ENCODE peak calls at places on chromosomes 16 and 17, in six cellular contexts. J is ACHN, D is T-helper 22 cell, M is NCI-H2029, U is left ventricle myocardium inferior, B is GM13977. F is an unnamed sample.

GRCh38 chr17:17042851-17043667 is 802 bp downstream of the MPRIP start:
- DNase-seq in J (peak), U (no peak), M (no peak), B (no peak), D (peak), F (no peak)

GRCh38 chr16:73000907-73001521 is 46.9 kb downstream of the ZFHX3 start:
- DNase-seq in U (no peak), M (no peak), B (no peak), J (no peak), D (no peak), F (no peak)

GRCh38 chr16:53232826-53233529 is 178.2 kb downstream of the CHD9 start:
- DNase-seq in U (no peak), M (no peak), D (no peak), J (no peak), B (no peak), F (no peak)

GRCh38 chr17:72529386-72529785 is 408.6 kb downstream of the SOX9 start:
- DNase-seq in D (no peak), U (no peak), J (no peak), B (no peak), M (peak), F (no peak)

GRCh38 chr17:72706396-72706981 is 386.0 kb downstream of the SLC39A11 start:
- DNase-seq in D (no peak), M (no peak), J (no peak), B (no peak), U (no peak), F (no peak)

GRCh38 chr17:1186214-1186820 is 6.5 kb upstream of the ABR start:
- DNase-seq in M (no peak), D (no peak), B (no peak), U (no peak), J (peak), F (no peak)

GRCh38 chr17:71777048-71777638 is 343.7 kb upstream of the SOX9 start:
- DNase-seq in D (no peak), M (no peak), U (no peak), B (no peak), J (no peak), F (peak)

GRCh38 chr17:15279011-15279477 is 13.9 kb upstream of the PMP22 start:
- DNase-seq in B (no peak), J (peak), D (no peak), U (no peak), M (no peak), F (no peak)

GRCh38 chr17:47172698-47173565 is 16.2 kb downstream of the CDC27 start:
- DNase-seq in D (no peak), J (no peak), M (no peak), B (no peak), U (no peak), F (no peak)

GRCh38 chr16:5438591-5438990 is 341.0 kb upstream of the EEF2KMT start:
- DNase-seq in J (no peak), B (no peak), U (no peak), D (no peak), M (no peak), F (peak)

GRCh38 chr17:74815671-74816370 is 39.7 kb upstream of the NAT9 start:
- DNase-seq in D (no peak), J (peak), M (no peak), B (no peak), U (no peak), F (peak)

GRCh38 chr17:81110488-81111040 is 54.7 kb upstream of the PVALEF start:
- DNase-seq in B (no peak), D (no peak), J (no peak), M (no peak), U (no peak), F (no peak)

GRCh38 chr16:72963921-72964320 is 84.0 kb downstream of the ZFHX3 start:
- DNase-seq in U (no peak), D (no peak), J (no peak), M (no peak), B (no peak), F (no peak)

GRCh38 chr16:17365591-17366298 is 105.0 kb downstream of the XYLT1 start:
- DNase-seq in D (no peak), B (no peak), U (no peak), M (no peak), J (no peak), F (no peak)

GRCh38 chr17:18139949-18140348 is 31.4 kb downstream of the MYO15A start:
- DNase-seq in D (no peak), J (peak), U (no peak), B (no peak), M (no peak), F (peak)

GRCh38 chr16:70454221-70455034 is at the start of gene FCSK:
- DNase-seq in B (peak), J (peak), M (no peak), U (peak), D (peak), F (peak)

GRCh38 chr16:55116165-55116894 is 185.7 kb downstream of the IRX5 start:
- DNase-seq in D (no peak), U (no peak), J (peak), M (no peak), B (no peak), F (no peak)

GRCh38 chr17:47837401-47838039 is 3.6 kb downstream of the SCRN2 start:
- DNase-seq in U (no peak), B (no peak), J (no peak), M (no peak), D (no peak), F (no peak)

GRCh38 chr16:1945559-1946391 is 2.8 kb upstream of the MSRB1 start:
- DNase-seq in D (no peak), J (no peak), M (no peak), U (no peak), B (no peak), F (no peak)

GRCh38 chr17:83125515-83126274 is 46.3 kb downstream of the METRNL start:
- DNase-seq in J (no peak), D (no peak), M (no peak), B (no peak), U (no peak), F (no peak)

GRCh38 chr17:43114101-43114691 is 11.0 kb downstream of the BRCA1 start:
- DNase-seq in D (no peak), M (no peak), J (peak), B (no peak), U (no peak), F (no peak)

GRCh38 chr17:44557653-44558285 is 485 bp downstream of the FZD2 start:
- DNase-seq in D (no peak), J (peak), U (peak), M (no peak), B (peak), F (no peak)

GRCh38 chr17:80898706-80899105 is 92.9 kb upstream of the CHMP6 start:
- DNase-seq in U (no peak), B (no peak), D (no peak), J (no peak), M (no peak), F (no peak)

GRCh38 chr17:59342681-59343127 is 11.2 kb downstream of the YPEL2 start:
- DNase-seq in D (no peak), B (no peak), U (no peak), J (no peak), M (no peak), F (no peak)

GRCh38 chr17:38672788-38673713 is 1.7 kb downstream of the EPOP start:
- DNase-seq in M (no peak), J (no peak), D (no peak), B (no peak), U (no peak), F (no peak)

GRCh38 chr16:81137012-81137335 is 40.8 kb upstream of the GCSH start:
- DNase-seq in M (no peak), U (no peak), D (no peak), B (no peak), J (no peak), F (no peak)

GRCh38 chr16:88063201-88063773 is 112.1 kb downstream of the BANP start:
- DNase-seq in M (no peak), B (no peak), D (no peak), U (peak), J (peak), F (peak)

GRCh38 chr17:29593546-29594440 is 861 bp downstream of the ANKRD13B start:
- DNase-seq in J (peak), U (no peak), D (no peak), M (no peak), B (peak), F (no peak)

GRCh38 chr17:20256144-20256543 is 211.2 kb downstream of the LGALS9B start:
- DNase-seq in U (no peak), J (no peak), D (no peak), M (no peak), B (no peak), F (no peak)

GRCh38 chr16:30533146-30533522 is 1.5 kb downstream of the ZNF747 start:
- DNase-seq in B (no peak), U (no peak), J (no peak), D (no peak), M (no peak), F (no peak)

GRCh38 chr17:80426671-80427326 is 11.8 kb downstream of the ENDOV start:
- DNase-seq in J (peak), D (peak), U (peak), M (peak), B (peak), F (peak)

GRCh38 chr17:52143536-52143935 is 15.0 kb downstream of the CA10 start:
- DNase-seq in B (no peak), J (no peak), M (no peak), U (no peak), D (no peak), F (no peak)

GRCh38 chr16:84117482-84117843 is 721 bp upstream of the MBTPS1 start:
- DNase-seq in U (no peak), D (no peak), M (no peak), J (no peak), B (peak), F (no peak)

GRCh38 chr16:53632526-53632925 is 71.1 kb downstream of the RPGRIP1L start:
- DNase-seq in U (no peak), D (no peak), B (no peak), M (no peak), J (no peak), F (no peak)

GRCh38 chr17:28747046-28747691 is 3.4 kb downstream of the TRAF4 start:
- DNase-seq in D (no peak), U (no peak), J (no peak), M (peak), B (no peak), F (peak)

GRCh38 chr17:30236807-30237206 is 1.3 kb upstream of the SLC6A4 start:
- DNase-seq in D (no peak), M (no peak), J (peak), B (peak), U (peak), F (peak)

GRCh38 chr16:88507231-88507743 is 54.2 kb downstream of the ZFPM1 start:
- DNase-seq in J (no peak), U (no peak), M (no peak), D (no peak), B (no peak), F (no peak)

F was measured in SK-MEL-5.